ENCODE peak calls at places on chromosome 1, in nine cellular contexts. Q is GM12878, I is transverse colon, B is sigmoid colon, H is tibial nerve, R is esophagus muscularis mucosa, J is ovary, T is K562, Y is upper lobe of left lung. U is an unnamed sample.

GRCh38 chr1:218813247-218813646 is 360.4 kb upstream of the LYPLAL1 start:
- DNase-seq in Q (no peak), I (no peak), B (no peak), H (no peak), R (no peak), J (no peak), T (no peak), Y (no peak), U (no peak)

GRCh38 chr1:178529364-178530036 is 16.6 kb downstream of the TEX35 start:
- DNase-seq in Q (no peak), I (no peak), B (peak; percentile 44), H (no peak), R (no peak), J (no peak), T (no peak), Y (no peak), U (peak; percentile 24)

GRCh38 chr1:232393010-232393833 is 236.7 kb downstream of the SIPA1L2 start:
- DNase-seq in Q (no peak), I (no peak), B (no peak), H (no peak), R (no peak), J (no peak), T (no peak), Y (no peak), U (no peak)

GRCh38 chr1:62144238-62144831 is 50.3 kb upstream of the L1TD1 start:
- DNase-seq in Q (no peak), I (peak; percentile 16), B (no peak), H (peak; percentile 64), R (no peak), J (no peak), T (peak; percentile 16), Y (no peak), U (no peak)

GRCh38 chr1:171585715-171586114 is 36.3 kb upstream of the MYOCOS start:
- DNase-seq in Q (no peak), I (no peak), B (no peak), H (no peak), R (no peak), J (no peak), T (no peak), Y (no peak), U (no peak)

GRCh38 chr1:204190212-204191211 is 5.8 kb downstream of the KISS1 start:
- DNase-seq in Q (no peak), I (peak; percentile 71), B (no peak), H (no peak), R (no peak), J (peak; percentile 69), T (no peak), Y (peak; percentile 27), U (no peak)

GRCh38 chr1:33445108-33445507 is 14.2 kb upstream of the PHC2 start:
- DNase-seq in Q (no peak), I (no peak), B (no peak), H (no peak), R (no peak), J (no peak), T (no peak), Y (no peak), U (no peak)

GRCh38 chr1:245791410-245792312 is 636.9 kb downstream of the KIF26B start:
- DNase-seq in Q (no peak), I (no peak), B (no peak), H (no peak), R (no peak), J (no peak), T (peak; percentile 52), Y (no peak), U (no peak)

GRCh38 chr1:232302376-232303049 is 327.4 kb downstream of the SIPA1L2 start:
- DNase-seq in Q (no peak), I (no peak), B (no peak), H (no peak), R (no peak), J (no peak), T (no peak), Y (no peak), U (no peak)

GRCh38 chr1:8589571-8589970 is 227.9 kb downstream of the RERE start:
- DNase-seq in Q (no peak), I (no peak), B (no peak), H (no peak), R (no peak), J (no peak), T (no peak), Y (no peak), U (no peak)

GRCh38 chr1:8590696-8591351 is 226.6 kb downstream of the RERE start:
- DNase-seq in Q (no peak), I (no peak), B (no peak), H (no peak), R (no peak), J (no peak), T (no peak), Y (no peak), U (no peak)

GRCh38 chr1:8587784-8588183 is 229.7 kb downstream of the RERE start:
- DNase-seq in Q (no peak), I (no peak), B (no peak), H (no peak), R (no peak), J (no peak), T (no peak), Y (no peak), U (no peak)

GRCh38 chr1:8595332-8595731 is 222.1 kb downstream of the RERE start:
- DNase-seq in Q (no peak), I (no peak), B (no peak), H (no peak), R (no peak), J (no peak), T (no peak), Y (no peak), U (no peak)

GRCh38 chr1:8591547-8591946 is 225.9 kb downstream of the RERE start:
- DNase-seq in Q (no peak), I (no peak), B (no peak), H (no peak), R (no peak), J (no peak), T (no peak), Y (no peak), U (no peak)
- TF ChIP-seq EP300 in Q (no peak), I (no peak), B (no peak), H (no peak), R (no peak), J (no peak), T (no peak), Y (no peak), U (no peak)

DNA sequence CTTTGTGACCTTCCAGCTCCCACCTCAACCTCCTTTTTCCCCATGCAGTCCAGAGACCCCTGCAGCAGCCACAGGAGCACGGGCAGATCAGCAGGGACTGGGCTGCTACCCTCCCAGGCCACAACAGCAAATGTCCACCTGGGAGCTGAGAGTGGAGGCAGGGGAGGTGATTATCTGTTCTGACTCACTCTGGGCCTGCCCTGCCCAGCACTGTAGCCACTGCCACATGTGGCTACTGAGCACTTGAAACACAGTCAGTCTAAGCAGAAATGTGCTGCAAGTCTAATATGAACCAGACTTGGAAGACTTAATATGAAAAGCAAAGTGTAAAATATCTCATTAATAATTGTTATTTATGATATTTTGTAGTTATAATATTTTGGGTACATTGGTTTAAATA is 148.9 kb upstream of the VANGL1 start:
- DNase-seq in Q (no peak), I (no peak), B (no peak), H (no peak), R (peak; percentile 83), J (no peak), T (no peak), Y (no peak), U (no peak)
- H3K36me3 ChIP-seq in Q (no peaks in the 10 kb centered on the region), I (no peaks in the 10 kb centered on the region), B (no peaks in the 10 kb centered on the region), H (no peaks in the 10 kb centered on the region), R (no peaks in the 10 kb centered on the region), J (no peaks in the 10 kb centered on the region), T (no peaks in the 10 kb centered on the region), Y (no peaks in the 10 kb centered on the region), U (no peaks in the 10 kb centered on the region)

GRCh38 chr1:151533870-151534269 is 6.2 kb upstream of the TUFT1 start:
- DNase-seq in Q (no peak), I (no peak), B (no peak), H (no peak), R (no peak), J (no peak), T (no peak), Y (no peak), U (peak; percentile 56)

GRCh38 chr1:151534662-151535278 is 5.3 kb upstream of the TUFT1 start:
- DNase-seq in Q (no peak), I (peak; percentile 84), B (peak; percentile 82), H (peak; percentile 90), R (no peak), J (peak; percentile 80), T (peak; percentile 76), Y (peak; percentile 87), U (peak; percentile 83)

GRCh38 chr1:151537112-151537511 is 3.0 kb upstream of the TUFT1 start:
- DNase-seq in Q (no peak), I (no peak), B (no peak), H (no peak), R (no peak), J (no peak), T (no peak), Y (no peak), U (no peak)

GRCh38 chr1:151535326-151536271 is 4.5 kb upstream of the TUFT1 start:
- DNase-seq in Q (no peak), I (no peak), B (no peak), H (no peak), R (no peak), J (no peak), T (no peak), Y (no peak), U (no peak)

DNA sequence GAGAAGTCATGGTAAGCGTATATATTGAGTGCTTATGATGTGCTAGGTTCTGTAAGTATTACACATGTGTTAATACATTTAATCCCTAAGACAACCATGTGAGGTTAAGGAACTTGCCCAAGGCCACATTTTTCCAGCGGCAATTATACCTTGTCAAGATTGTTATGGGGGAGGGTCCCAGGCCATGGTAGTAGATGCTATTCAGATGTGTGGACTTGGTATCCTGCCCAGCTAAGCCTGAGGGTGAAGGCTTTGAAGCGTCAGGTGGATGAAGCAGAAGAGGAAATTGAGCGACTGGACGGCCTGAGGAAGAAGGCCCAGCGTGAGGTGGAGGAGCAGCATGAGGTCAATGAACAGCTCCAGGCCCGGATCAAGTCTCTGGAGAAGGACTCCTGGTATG is 3.6 kb upstream of the TUFT1 start:
- DNase-seq in Q (no peak), I (no peak), B (no peak), H (no peak), R (no peak), J (no peak), T (no peak), Y (no peak), U (no peak)
- H3K27ac ChIP-seq in Q (no peak overlapping the region), I (no peak overlapping the region), B (no peak overlapping the region), H (no peak overlapping the region), R (no peak overlapping the region), J (no peak overlapping the region), T (no peak overlapping the region), Y (no peak overlapping the region), U (no peak overlapping the region)

DNA sequence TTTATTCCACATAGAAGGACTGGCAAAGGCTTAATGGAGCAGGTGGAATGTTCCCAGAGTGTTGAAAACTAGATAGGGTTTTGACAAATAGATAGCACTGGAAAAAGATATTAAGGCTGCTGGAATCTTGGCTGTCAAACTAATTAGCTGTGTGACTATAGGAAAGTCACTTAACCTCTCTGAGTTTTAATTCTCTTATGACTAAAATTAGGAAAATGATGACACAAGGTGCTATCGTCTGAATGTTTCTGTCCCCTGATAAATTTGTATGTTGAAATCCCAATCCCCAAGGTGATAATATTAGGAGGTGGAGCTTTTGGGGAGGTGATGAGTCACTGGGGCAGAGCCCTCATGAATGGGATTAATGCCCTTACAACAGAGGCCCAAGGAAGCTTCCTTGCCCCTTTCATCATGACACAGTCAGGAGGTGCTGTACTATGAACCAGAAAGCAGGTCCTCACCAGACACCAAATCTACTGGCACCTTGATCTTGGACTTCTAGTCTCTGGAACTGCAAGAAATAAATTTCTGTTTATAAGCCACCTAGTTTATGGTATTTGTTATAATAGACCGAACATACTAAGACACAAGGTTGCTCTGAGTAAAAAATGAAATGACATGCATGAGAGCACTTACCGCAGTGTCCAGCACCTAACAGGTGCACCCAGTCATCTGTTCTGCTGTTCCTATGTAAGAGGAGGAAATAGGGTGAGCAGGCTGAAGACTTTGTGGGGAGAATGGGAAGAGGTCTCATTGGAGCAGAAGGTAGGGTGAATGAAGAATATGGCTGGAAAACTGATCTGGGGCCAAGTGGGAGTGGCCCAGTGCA is 26.3 kb upstream of the DISP1 start:
- DNase-seq in Q (no peak), I (no peak), B (no peak), H (no peak), R (no peak), J (no peak), T (no peak), Y (no peak), U (no peak)
- TF ChIP-seq EP300 in Q (no peak), I (no peak), B (no peak), H (no peak), R (no peak), J (no peak), T (no peak), Y (no peak), U (no peak)

U was measured in suprapubic skin.